ENCODE peak calls at places on chromosomes 1 and 21, in five cellular contexts. S, X, C, K and O are unnamed samples. For H3K4me1, the result is how much of the 10 kb centered on the place peaks cover.

GRCh38 chr1:180633092-180634045 is 1.5 kb downstream of the XPR1 start:
- DNase-seq in S (no peak), X (no peak), C (no peak), K (no peak), O (no peak)

GRCh38 chr1:116122955-116123757 is 12.0 kb downstream of the MAB21L3 start:
- DNase-seq in S (peak), X (no peak), C (no peak), K (peak), O (peak)

GRCh38 chr1:165827199-165828102 is at the start of gene UCK2:
- DNase-seq in S (peak), X (peak), C (peak), K (peak), O (peak)

GRCh38 chr1:210291088-210291487 is 37.6 kb upstream of the HHAT start:
- DNase-seq in S (no peak), X (no peak), C (no peak), K (no peak), O (no peak)

GRCh38 chr1:246397046-246397445 is 110.0 kb downstream of the SMYD3 start:
- DNase-seq in S (no peak), X (no peak), C (no peak), K (no peak), O (no peak)

GRCh38 chr1:35447278-35447677 is 109.9 kb downstream of the KIAA0319L start:
- DNase-seq in S (no peak), X (no peak), C (no peak), K (no peak), O (no peak)

GRCh38 chr1:230171337-230172015 is 104.4 kb downstream of the GALNT2 start:
- DNase-seq in S (peak), X (no peak), C (no peak), K (no peak), O (no peak)

GRCh38 chr1:231724876-231725647 is 98.5 kb downstream of the DISC1 start:
- DNase-seq in S (no peak), X (peak), C (no peak), K (no peak), O (peak)

GRCh38 chr1:47669081-47669585 is 231.3 kb downstream of the FOXD2 start:
- DNase-seq in S (peak), X (no peak), C (no peak), K (no peak), O (no peak)

GRCh38 chr21:36825683-36826082 is 126.8 kb downstream of the SIM2 start:
- DNase-seq in S (no peak), X (no peak), C (no peak), K (no peak), O (no peak)

GRCh38 chr21:30615199-30615598 is 1.0 kb upstream of the KRTAP20-1 start:
- DNase-seq in S (no peak), X (no peak), C (no peak), K (no peak), O (no peak)

GRCh38 chr21:41927727-41928409 is 25.9 kb downstream of the C2CD2 start:
- DNase-seq in S (no peak), X (no peak), C (no peak), K (no peak), O (no peak)

GRCh38 chr1:160628799-160629263 is 18.0 kb downstream of the SLAMF1 start:
- DNase-seq in S (no peak), X (no peak), C (no peak), K (no peak), O (no peak)

GRCh38 chr1:58156124-58156468 is 390.4 kb downstream of the OMA1 start:
- DNase-seq in S (no peak), X (no peak), C (no peak), K (no peak), O (no peak)

GRCh38 chr1:34982820-34983376 is 2.2 kb downstream of the TMEM35B start:
- DNase-seq in S (no peak), X (no peak), C (no peak), K (no peak), O (no peak)

GRCh38 chr1:43861337-43861736 is 72.3 kb upstream of the ARTN start:
- DNase-seq in S (no peak), X (no peak), C (no peak), K (no peak), O (no peak)

GRCh38 chr1:116766616-116767469 is 12.6 kb downstream of the CD2 start:
- DNase-seq in S (no peak), X (no peak), C (no peak), K (no peak), O (no peak)

GRCh38 chr21:43806017-43806710 is 16.8 kb downstream of the RRP1 start:
- DNase-seq in S (no peak), X (no peak), C (no peak), K (no peak), O (no peak)

GRCh38 chr1:85463666-85464496 is 1.1 kb downstream of the DDAH1 start:
- DNase-seq in S (no peak), X (peak), C (no peak), K (no peak), O (no peak)

GRCh38 chr1:174794861-174795260 is 204.9 kb upstream of the CACYBP start:
- DNase-seq in S (no peak), X (no peak), C (no peak), K (no peak), O (no peak)

GRCh38 chr1:233025156-233025555 is 74.7 kb downstream of the NTPCR start:
- DNase-seq in S (peak), X (peak), C (no peak), K (peak), O (no peak)

GRCh38 chr1:14561014-14561693 is 37.3 kb upstream of the KAZN start:
- DNase-seq in S (no peak), X (no peak), C (no peak), K (no peak), O (no peak)

GRCh38 chr1:53123462-53124129 is 18.8 kb downstream of the SLC1A7 start:
- DNase-seq in S (no peak), X (no peak), C (peak), K (no peak), O (no peak)

GRCh38 chr1:163307479-163308171 is 14.1 kb upstream of the NUF2 start:
- DNase-seq in S (no peak), X (no peak), C (no peak), K (no peak), O (no peak)

GRCh38 chr1:185837711-185838110 is 103.5 kb downstream of the HMCN1 start:
- DNase-seq in S (no peak), X (no peak), C (no peak), K (no peak), O (no peak)

GRCh38 chr1:197955486-197956394 is 38.6 kb downstream of the LHX9 start:
- DNase-seq in S (no peak), X (no peak), C (no peak), K (no peak), O (no peak)

GRCh38 chr1:36377776-36378175 is 7.9 kb downstream of the STK40 start:
- DNase-seq in S (no peak), X (no peak), C (no peak), K (no peak), O (no peak)

GRCh38 chr1:95384570-95384969 is 150.6 kb downstream of the RWDD3 start:
- DNase-seq in S (no peak), X (no peak), C (no peak), K (no peak), O (no peak)

GRCh38 chr1:226938903-226939438 is 1.1 kb upstream of the COQ8A start:
- DNase-seq in S (no peak), X (no peak), C (no peak), K (no peak), O (no peak)

GRCh38 chr1:217402301-217402700 is 228.6 kb downstream of the GPATCH2 start:
- DNase-seq in S (no peak), X (no peak), C (no peak), K (no peak), O (no peak)

GRCh38 chr1:190738321-190738720 is 260.7 kb upstream of the BRINP3 start:
- DNase-seq in S (no peak), X (no peak), C (no peak), K (no peak), O (no peak)

GRCh38 chr21:44321846-44322450 is 17.2 kb downstream of the CFAP410 start:
- DNase-seq in S (no peak), X (no peak), C (no peak), K (no peak), O (no peak)

GRCh38 chr1:171403396-171403795 is 81.9 kb upstream of the PRRC2C start:
- DNase-seq in S (no peak), X (no peak), C (no peak), K (no peak), O (no peak)

GRCh38 chr1:62176597-62177312 is 17.9 kb upstream of the L1TD1 start:
- DNase-seq in S (no peak), X (no peak), C (no peak), K (no peak), O (no peak)

GRCh38 chr1:79373481-79374132 is 367.1 kb upstream of the ADGRL4 start:
- DNase-seq in S (peak), X (no peak), C (no peak), K (no peak), O (no peak)

GRCh38 chr1:101051688-101052638 is 26.4 kb upstream of the DPH5 start:
- DNase-seq in S (no peak), X (no peak), C (no peak), K (no peak), O (no peak)

GRCh38 chr1:94670273-94670672 is 128.7 kb upstream of the F3 start:
- DNase-seq in S (no peak), X (no peak), C (no peak), K (no peak), O (peak)

GRCh38 chr1:76031496-76031895 is 43.0 kb upstream of the ST6GALNAC3 start:
- DNase-seq in S (no peak), X (no peak), C (no peak), K (no peak), O (no peak)

GRCh38 chr1:112672842-112673241 is 1.6 kb upstream of the MOV10 start:
- DNase-seq in S (no peak), X (no peak), C (no peak), K (no peak), O (no peak)
- H3K4me1 ChIP-seq in S (under half), X (under half), C (under half), K (under half), O (under half)

GRCh38 chr1:201501144-201501543 is 5.8 kb downstream of the CSRP1 start:
- DNase-seq in S (no peak), X (no peak), C (no peak), K (no peak), O (no peak)
- H3K4me1 ChIP-seq in S (half or more), X (half or more), C (under half), K (under half), O (under half)

GRCh38 chr1:214566158-214567104 is 15.0 kb upstream of the PTPN14 start:
- DNase-seq in S (no peak), X (peak), C (no peak), K (no peak), O (no peak)
- H3K4me1 ChIP-seq in S (under half), X (half or more), C (under half), K (under half), O (under half)

GRCh38 chr1:3080236-3080964 is 11.4 kb downstream of the PRDM16 start:
- DNase-seq in S (no peak), X (no peak), C (no peak), K (no peak), O (no peak)
- H3K4me1 ChIP-seq in S (half or more), X (under half), C (under half), K (under half), O (under half)

GRCh38 chr1:214540324-214540723 is 11.1 kb downstream of the PTPN14 start:
- DNase-seq in S (no peak), X (no peak), C (no peak), K (no peak), O (no peak)

GRCh38 chr1:214541206-214541605 is 10.2 kb downstream of the PTPN14 start:
- DNase-seq in S (no peak), X (no peak), C (no peak), K (no peak), O (no peak)

GRCh38 chr1:214544791-214545190 is 6.6 kb downstream of the PTPN14 start:
- DNase-seq in S (no peak), X (no peak), C (no peak), K (no peak), O (no peak)

GRCh38 chr1:214541693-214542092 is 9.7 kb downstream of the PTPN14 start:
- DNase-seq in S (no peak), X (no peak), C (no peak), K (no peak), O (no peak)

GRCh38 chr1:214542275-214543199 is 8.9 kb downstream of the PTPN14 start:
- DNase-seq in S (no peak), X (no peak), C (no peak), K (no peak), O (no peak)
- H3K4me1 ChIP-seq in S (half or more), X (under half), C (under half), K (under half), O (under half)

GRCh38 chr1:203269654-203270020 is 35.7 kb upstream of the BTG2 start:
- DNase-seq in S (no peak), X (no peak), C (no peak), K (no peak), O (no peak)
- H3K4me1 ChIP-seq in S (under half), X (under half), C (under half), K (under half), O (under half)

GRCh38 chr1:52034050-52034384 is 407 bp upstream of the KTI12 start:
- DNase-seq in S (no peak), X (no peak), C (no peak), K (no peak), O (no peak)

GRCh38 chr1:52033190-52034049 is at the start of gene KTI12:
- DNase-seq in S (peak), X (peak), C (peak), K (peak), O (peak)

GRCh38 chr1:52028328-52028727 is 5.3 kb downstream of the KTI12 start:
- DNase-seq in S (no peak), X (no peak), C (no peak), K (no peak), O (no peak)

GRCh38 chr1:52032124-52032784 is 1.4 kb downstream of the KTI12 start:
- DNase-seq in S (no peak), X (peak), C (no peak), K (no peak), O (no peak)

GRCh38 chr1:52032785-52033131 is 852 bp downstream of the KTI12 start:
- DNase-seq in S (peak), X (peak), C (peak), K (peak), O (peak)
- H3K4me1 ChIP-seq in S (half or more), X (under half), C (under half), K (under half), O (under half)

GRCh38 chr1:40390857-40391256 is 17.3 kb downstream of the SMAP2 start:
- DNase-seq in S (no peak), X (no peak), C (no peak), K (no peak), O (no peak)

GRCh38 chr1:40392206-40392605 is 18.7 kb downstream of the SMAP2 start:
- DNase-seq in S (peak), X (no peak), C (no peak), K (no peak), O (no peak)

GRCh38 chr1:40393173-40393572 is 19.6 kb downstream of the SMAP2 start:
- DNase-seq in S (no peak), X (no peak), C (no peak), K (no peak), O (no peak)

GRCh38 chr1:40389871-40390560 is 16.5 kb downstream of the SMAP2 start:
- DNase-seq in S (peak), X (no peak), C (no peak), K (peak), O (peak)

GRCh38 chr1:40391688-40392145 is 18.2 kb downstream of the SMAP2 start:
- DNase-seq in S (peak), X (no peak), C (no peak), K (peak), O (no peak)
- H3K4me1 ChIP-seq in S (half or more), X (under half), C (under half), K (under half), O (under half)

GRCh38 chr1:155134858-155135415 is 715 bp upstream of the SLC50A1 start:
- DNase-seq in S (peak), X (peak), C (peak), K (peak), O (peak)

GRCh38 chr1:155135416-155136197 is at the start of gene SLC50A1:
- DNase-seq in S (peak), X (peak), C (peak), K (peak), O (peak)

GRCh38 chr1:155137550-155137949 is 1.9 kb downstream of the SLC50A1 start:
- DNase-seq in S (no peak), X (no peak), C (no peak), K (no peak), O (no peak)

GRCh38 chr1:155137129-155137528 is 1.5 kb downstream of the SLC50A1 start:
- DNase-seq in S (no peak), X (no peak), C (no peak), K (no peak), O (no peak)

DNA sequence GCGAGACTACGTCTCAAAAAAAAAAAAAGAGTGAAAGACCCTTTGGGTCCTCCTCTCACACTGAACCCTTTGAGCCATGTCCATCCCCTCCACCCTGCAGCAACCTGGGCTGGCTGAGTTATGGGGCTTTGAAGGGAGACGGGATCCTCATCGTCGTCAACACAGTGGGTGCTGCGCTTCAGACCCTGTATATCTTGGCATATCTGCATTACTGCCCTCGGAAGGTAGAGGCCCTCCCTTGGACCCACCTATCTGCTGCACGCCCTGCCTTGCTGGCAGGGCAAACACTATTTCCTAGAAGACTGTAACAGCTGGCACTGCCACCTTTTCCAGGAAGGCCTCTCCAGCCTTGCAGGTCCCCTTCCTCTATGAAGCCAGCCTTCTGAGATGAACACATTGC is 1.1 kb downstream of the SLC50A1 start:
- DNase-seq in S (no peak), X (no peak), C (no peak), K (peak), O (no peak)
- H3K4me1 ChIP-seq in S (half or more), X (under half), C (under half), K (under half), O (under half)